ENCODE peak calls at places on chromosomes 6 and 20, in four cellular contexts. L, C, K and D are unnamed samples.

GRCh38 chr6:64145658-64146057 is 510.1 kb downstream of the PHF3 start:
- DNase-seq in K (no peak), L (no peak), C (no peak), D (no peak)

GRCh38 chr6:54910326-54910952 is 63.9 kb downstream of the FAM83B start:
- DNase-seq in L (no peak), K (no peak), C (no peak), D (no peak)

GRCh38 chr20:61959301-61959700 is 106.4 kb downstream of the TAF4 start:
- DNase-seq in K (no peak), C (peak), L (no peak), D (peak)

GRCh38 chr20:10636326-10636818 is 37.4 kb downstream of the JAG1 start:
- DNase-seq in K (peak), C (no peak), L (no peak), D (no peak)

GRCh38 chr6:148177589-148178233 is 164.9 kb upstream of the SASH1 start:
- DNase-seq in K (peak), L (no peak), C (peak), D (peak)

GRCh38 chr6:126118934-126119333 is 132.6 kb downstream of the TRMT11 start:
- DNase-seq in K (no peak), L (no peak), C (no peak), D (no peak)

GRCh38 chr6:116218172-116218633 is 35.7 kb downstream of the TSPYL4 start:
- DNase-seq in K (no peak), C (no peak), L (no peak), D (no peak)

GRCh38 chr6:111367393-111368088 is 115.5 kb downstream of the REV3L start:
- DNase-seq in C (no peak), L (peak), K (no peak), D (no peak)

GRCh38 chr6:158314737-158315136 is 2.5 kb downstream of the TULP4 start:
- DNase-seq in C (no peak), L (no peak), K (no peak), D (no peak)

GRCh38 chr20:22466447-22467171 is 117.8 kb downstream of the FOXA2 start:
- DNase-seq in K (no peak), C (no peak), L (no peak), D (no peak)

GRCh38 chr6:158411998-158412397 is 99.7 kb downstream of the TULP4 start:
- DNase-seq in L (no peak), K (no peak), C (no peak), D (no peak)

GRCh38 chr6:124870611-124871201 is 91.5 kb upstream of the RNF217 start:
- DNase-seq in K (peak), L (no peak), C (no peak), D (no peak)

GRCh38 chr6:16358531-16359138 is 120.2 kb downstream of the GMPR start:
- DNase-seq in C (no peak), L (no peak), K (no peak), D (no peak)

GRCh38 chr20:38432292-38432691 is 2.8 kb downstream of the SNHG17 start:
- DNase-seq in L (no peak), C (no peak), K (no peak), D (no peak)

GRCh38 chr6:141510803-141511202 is 621.9 kb upstream of the GJE1 start:
- DNase-seq in L (no peak), C (no peak), K (no peak), D (no peak)

GRCh38 chr6:63572733-63573139 is 456 bp downstream of the LOC128125822 start:
- DNase-seq in K (no peak), C (no peak), L (no peak), D (no peak)

GRCh38 chr6:9583946-9584345 is 830.9 kb downstream of the TFAP2A start:
- DNase-seq in L (no peak), K (no peak), C (no peak), D (no peak)

GRCh38 chr20:18164356-18164755 is 26.7 kb downstream of the KAT14 start:
- DNase-seq in K (no peak), C (no peak), L (no peak), D (no peak)

GRCh38 chr6:158762787-158763439 is 56.3 kb downstream of the EZR start:
- DNase-seq in L (no peak), C (no peak), K (no peak), D (no peak)

DNA sequence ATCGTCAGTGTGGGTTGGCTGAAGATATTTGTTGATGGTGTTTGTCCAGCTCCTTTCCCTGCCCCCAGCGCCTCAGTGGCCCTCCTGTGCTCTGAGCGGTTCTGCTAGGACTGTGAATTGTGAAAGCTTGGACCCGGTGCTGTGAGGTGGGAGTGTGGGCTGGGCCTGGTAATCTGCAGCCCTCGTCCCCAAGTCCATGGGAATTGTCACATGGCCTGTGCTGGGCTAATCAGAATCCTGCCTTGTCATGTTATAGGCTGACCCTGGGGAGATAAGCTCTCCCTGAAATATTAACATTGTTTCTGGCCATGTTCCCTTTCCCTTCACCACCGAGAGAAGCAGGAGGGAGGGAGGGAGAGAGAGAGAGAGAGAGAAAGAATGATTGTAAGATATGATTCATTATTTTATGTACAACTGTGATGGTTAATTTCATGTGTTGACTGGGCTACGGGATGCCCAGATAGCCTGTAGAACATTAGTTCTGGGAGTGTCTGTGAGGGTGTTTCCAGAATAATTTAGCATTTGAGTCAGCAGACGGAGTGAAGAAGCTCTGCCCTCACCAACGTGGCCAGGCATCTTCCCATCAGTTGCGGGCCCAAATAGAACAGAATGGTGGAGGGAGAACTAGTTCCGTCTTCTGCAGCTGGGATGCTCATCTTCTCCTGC is 62.4 kb downstream of the TFAP2C start:
- DNase-seq in L (no peak), K (no peak), C (no peak), D (no peak)
- TF ChIP-seq HDAC2 in L (no peak), K (no peak), C (no peak), D (no peak)

GRCh38 chr6:26054937-26055669 is 32.1 kb upstream of the HFE start:
- DNase-seq in C (peak), K (peak), L (peak), D (peak)
- TF ChIP-seq EP300 in C (no peak), K (peak), L (no peak), D (no peak)

GRCh38 chr6:88402909-88403308 is 236.8 kb upstream of the CNR1 start:
- DNase-seq in K (no peak), C (no peak), L (no peak), D (no peak)
- TF ChIP-seq HDAC2 in K (no peak), C (no peak), L (no peak), D (no peak)

GRCh38 chr6:133951881-133952814 is 876 bp upstream of the TBPL1 start:
- DNase-seq in L (no peak), K (peak), C (peak), D (no peak)
- TF ChIP-seq EP300 in L (no peak), K (no peak), C (no peak), D (no peak)

GRCh38 chr6:154408906-154409500 is 52.4 kb upstream of the IPCEF1 start:
- DNase-seq in L (no peak), K (no peak), C (peak), D (no peak)

GRCh38 chr6:154411076-154411475 is 54.5 kb upstream of the IPCEF1 start:
- DNase-seq in L (no peak), K (no peak), C (no peak), D (no peak)

GRCh38 chr6:154412106-154412820 is 55.7 kb upstream of the IPCEF1 start:
- DNase-seq in C (no peak), L (no peak), K (no peak), D (no peak)

GRCh38 chr6:154410215-154410614 is 53.6 kb upstream of the IPCEF1 start:
- DNase-seq in K (no peak), C (no peak), L (no peak), D (no peak)

GRCh38 chr6:154410619-154411044 is 54.0 kb upstream of the IPCEF1 start:
- DNase-seq in C (peak), K (peak), L (no peak), D (no peak)
- TF ChIP-seq HDAC2 in C (no peak), K (no peak), L (no peak), D (no peak)